ENCODE peak calls at places on chromosomes 4 and X, in seven cellular contexts. X, F, E, O, L, Z and R are unnamed samples.
A peak's percentile ranks its signal among the peaks of the same experiment; 100 is the strongest.

GRCh38 chr4:23484689-23485088 is 405.2 kb downstream of the PPARGC1A start:
- DNase-seq in F (no peak), Z (no peak), L (no peak), E (peak; percentile 16), X (no peak), O (no peak), R (no peak)

GRCh38 chr4:170198742-170199141 is 109.0 kb upstream of the AADAT start:
- DNase-seq in F (no peak), X (no peak), O (no peak), Z (no peak), L (no peak), E (no peak), R (no peak)

GRCh38 chr4:3305610-3306371 is 13.0 kb downstream of the RGS12 start:
- DNase-seq in E (peak; percentile 18), F (peak; percentile 62), X (no peak), L (no peak), Z (no peak), O (peak; percentile 32), R (no peak)

GRCh38 chr4:57039345-57039744 is 60.6 kb downstream of the POLR2B start:
- DNase-seq in E (peak; percentile 29), X (no peak), L (no peak), Z (no peak), O (no peak), F (no peak), R (no peak)

GRCh38 chr4:154049457-154050181 is 260.7 kb upstream of the SFRP2 start:
- DNase-seq in Z (no peak), L (no peak), O (no peak), E (peak; percentile 2), X (peak; percentile 11), F (no peak), R (no peak)

GRCh38 chr4:24794916-24795665 is at the start of gene SOD3:
- DNase-seq in X (peak; percentile 69), E (peak; percentile 96), L (no peak), Z (no peak), F (peak; percentile 86), O (peak; percentile 85), R (peak; percentile 79)

GRCh38 chr4:55554453-55555030 is 7.8 kb upstream of the CLOCK start:
- DNase-seq in O (no peak), F (peak; percentile 71), L (no peak), E (peak; percentile 71), X (peak; percentile 40), Z (no peak), R (no peak)

GRCh38 chr4:73434311-73434710 is 1.7 kb upstream of the AFP start:
- DNase-seq in L (no peak), F (peak; percentile 7), Z (no peak), X (no peak), O (no peak), E (peak; percentile 16), R (no peak)

GRCh38 chr4:1204828-1205591 is 32.6 kb upstream of the SPON2 start:
- DNase-seq in O (peak; percentile 55), F (no peak), L (no peak), X (peak; percentile 32), E (no peak), Z (no peak), R (peak; percentile 11)

GRCh38 chrX:68633981-68634380 is 13.5 kb upstream of the STARD8 start:
- DNase-seq in X (no peak), F (no peak), E (no peak), O (no peak), Z (no peak), L (no peak), R (no peak)

GRCh38 chrX:118459494-118459893 is 36.1 kb upstream of the DOCK11 start:
- DNase-seq in Z (no peak), F (peak; percentile 47), X (peak; percentile 24), O (no peak), E (peak; percentile 60), L (no peak), R (no peak)

GRCh38 chr4:103046416-103047290 is 27.1 kb upstream of the SLC9B1 start:
- DNase-seq in L (no peak), Z (peak; percentile 28), X (peak; percentile 62), O (no peak), F (peak; percentile 46), E (peak; percentile 64), R (peak; percentile 25)

GRCh38 chr4:108361886-108362285 is 193.2 kb upstream of the LEF1 start:
- DNase-seq in Z (no peak), F (no peak), L (no peak), E (no peak), X (no peak), O (no peak), R (no peak)

GRCh38 chr4:77819409-77819835 is 254 bp upstream of the CNOT6L start:
- DNase-seq in E (peak; percentile 27), X (peak; percentile 81), F (no peak), O (no peak), L (no peak), Z (no peak), R (no peak)

GRCh38 chrX:53073115-53073581 is 9.0 kb upstream of the TSPYL2 start:
- DNase-seq in Z (no peak), E (no peak), O (no peak), X (no peak), F (no peak), L (no peak), R (no peak)

GRCh38 chr4:112876316-112876715 is 173.1 kb upstream of the ANK2 start:
- DNase-seq in L (no peak), F (no peak), Z (no peak), E (no peak), O (no peak), X (no peak), R (no peak)

GRCh38 chr4:112885897-112886296 is 163.6 kb upstream of the ANK2 start:
- DNase-seq in O (no peak), Z (no peak), X (no peak), F (no peak), L (no peak), E (no peak), R (no peak)

GRCh38 chr4:112881842-112882241 is 167.6 kb upstream of the ANK2 start:
- DNase-seq in X (no peak), O (no peak), L (no peak), Z (no peak), F (no peak), E (peak; percentile 44), R (no peak)

DNA sequence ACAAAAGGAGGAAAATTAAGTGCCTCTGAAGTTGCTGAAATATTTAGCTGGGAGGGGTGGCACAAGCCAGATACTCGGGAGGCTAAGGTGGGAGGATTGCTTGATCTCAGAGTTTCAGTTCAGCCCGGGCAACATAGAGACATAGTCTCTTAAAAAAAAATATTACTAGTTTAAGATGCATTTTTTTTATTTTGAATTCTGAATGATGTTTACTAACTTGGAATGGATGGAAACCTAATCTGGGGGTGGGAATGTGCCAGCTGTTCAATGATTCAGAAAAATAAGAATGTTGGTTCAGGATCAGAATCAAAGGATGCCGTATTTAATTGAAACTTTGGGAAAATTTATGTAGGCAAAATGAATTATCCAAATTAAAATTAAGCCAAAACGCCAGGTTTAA is 167.2 kb upstream of the ANK2 start:
- DNase-seq in E (no peak), L (no peak), X (no peak), Z (no peak), F (no peak), O (no peak), R (no peak)
- H3K27ac ChIP-seq in E (no peak overlapping the region), L (no peak overlapping the region), X (no peak overlapping the region), Z (no peak overlapping the region), F (no peak overlapping the region), O (no peak overlapping the region), R (no peak overlapping the region)

DNA sequence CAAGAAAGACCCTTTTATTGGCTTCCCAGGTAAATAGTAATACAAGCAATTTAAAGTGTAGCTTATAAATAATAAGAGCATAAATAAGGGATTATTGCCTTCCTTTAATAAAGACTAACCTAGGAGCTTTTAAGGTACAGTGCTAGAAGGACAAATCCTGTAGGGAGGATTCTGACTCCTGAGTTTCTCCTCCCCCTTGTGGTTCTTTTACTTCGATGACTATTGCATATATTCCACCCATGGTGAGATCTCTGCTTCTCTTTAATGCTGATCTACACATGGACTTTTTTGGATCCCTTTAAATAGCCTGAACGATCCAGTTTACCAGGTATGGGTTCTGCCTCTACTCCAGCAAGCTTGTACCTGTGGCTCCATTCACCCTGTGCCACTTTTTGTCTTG is 2.5 kb downstream of the GALNT7 start:
- DNase-seq in L (no peak), X (peak; percentile 37), E (peak; percentile 46), F (peak; percentile 52), Z (no peak), O (no peak), R (no peak)
- H3K4me1 ChIP-seq in L (peaks cover 26% of the 10 kb centered on the region), X (peaks cover 12% of the 10 kb centered on the region), E (peaks cover 16% of the 10 kb centered on the region), F (peaks cover 2% of the 10 kb centered on the region), Z (peaks cover 15% of the 10 kb centered on the region), O (peaks cover 35% of the 10 kb centered on the region), R (peaks cover 4% of the 10 kb centered on the region)

GRCh38 chrX:114582264-114582632 is 1.6 kb upstream of the HTR2C start:
- DNase-seq in X (no peak), O (no peak), E (no peak), Z (no peak), L (no peak), F (no peak), R (no peak)

GRCh38 chrX:114582698-114583395 is 1.0 kb upstream of the HTR2C start:
- DNase-seq in O (no peak), F (no peak), E (no peak), X (no peak), L (no peak), Z (no peak), R (no peak)

GRCh38 chrX:114584434-114584943 is 603 bp downstream of the HTR2C start:
- DNase-seq in F (no peak), Z (no peak), X (peak; percentile 40), E (peak; percentile 8), L (no peak), O (no peak), R (no peak)

GRCh38 chrX:114583646-114584433 is at the start of gene HTR2C:
- DNase-seq in L (no peak), Z (no peak), X (no peak), O (no peak), E (no peak), F (no peak), R (no peak)

DNA sequence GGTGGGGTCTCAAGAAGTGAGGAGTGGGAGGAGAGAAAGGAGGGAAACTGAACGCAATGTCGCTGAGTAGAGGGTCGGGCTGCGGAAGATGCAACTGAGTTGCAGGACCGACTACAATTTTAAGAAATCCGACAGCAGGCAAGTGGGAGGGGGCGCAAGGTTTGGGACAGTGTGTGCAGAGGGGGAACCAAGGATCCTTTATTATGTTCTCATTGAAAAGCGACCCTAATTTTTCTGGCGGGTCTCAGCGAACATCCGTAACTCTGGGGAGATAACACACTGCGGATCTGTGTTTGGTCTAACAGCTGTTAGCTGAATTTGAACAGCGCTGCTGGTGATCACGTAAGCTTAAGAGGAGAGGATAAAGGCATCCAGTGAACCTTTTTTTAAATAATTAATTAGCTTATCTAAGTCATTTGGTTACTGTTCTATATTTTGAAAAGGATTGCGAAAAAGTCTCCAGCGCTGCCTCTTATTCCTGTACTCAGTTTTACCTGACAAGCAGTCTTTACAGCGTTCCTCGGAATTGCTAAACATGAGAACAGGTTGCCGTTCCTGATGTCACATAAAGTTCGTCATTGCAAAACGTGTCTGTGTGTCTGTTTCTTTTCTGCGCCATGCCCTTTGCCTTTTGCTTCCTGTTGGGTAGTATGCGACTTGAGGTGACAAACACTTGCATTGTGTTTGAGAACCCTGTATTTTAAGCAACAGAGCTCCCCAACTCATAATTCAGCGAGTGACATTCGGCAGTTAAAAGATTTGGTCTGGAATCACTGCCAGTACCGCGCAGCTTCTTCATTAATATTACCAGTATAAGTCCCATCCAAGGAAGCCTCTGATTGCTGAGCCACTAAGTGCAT is 1.3 kb downstream of the HTR2C start:
- DNase-seq in L (no peak), E (no peak), O (no peak), Z (no peak), X (no peak), F (no peak), R (no peak)
- H3K4me3 ChIP-seq in L (no peak overlapping the region), E (peak overlapping the region; percentile 49), O (no peak overlapping the region), Z (no peak overlapping the region), X (peak overlapping the region; percentile 60), F (no peak overlapping the region), R (no peak overlapping the region)

GRCh38 chrX:100980608-100981497 is 11.3 kb downstream of the ARL13A start:
- DNase-seq in E (peak; percentile 62), L (no peak), F (peak; percentile 81), X (no peak), Z (no peak), O (peak; percentile 52), R (peak; percentile 18)
- H3K27ac ChIP-seq in E (no peak overlapping the region), L (no peak overlapping the region), F (no peak overlapping the region), X (no peak overlapping the region), Z (no peak overlapping the region), O (no peak overlapping the region), R (no peak overlapping the region)